ENCODE peak calls at places on chromosomes 12 and 14, in ten cellular contexts. H is NCI-H1092 treated with DMSO at 0.1 percent for 48 hours; V is stimulated activated CD4-positive, alpha-beta T cell treated with anti-CD3 and anti-CD28 coated beads, Interleukin-1b, Interleukin-23, amount 100 ng/mL, for 1 hour; G is neural crest cell; Q is H54; B is KBM-7; R is hypothalamus; F is effector memory CD4-positive, alpha-beta T cell; I is naive thymus-derived CD4-positive, alpha-beta T cell; U is GM19239. Z is an unnamed sample.

GRCh38 chr12:132588821-132589669 is 21.3 kb downstream of the LRCOL1 start:
- DNase-seq in Q (no peak), H (no peak), F (no peak), I (no peak), V (no peak), R (no peak), B (no peak), G (no peak), U (no peak), Z (no peak)

GRCh38 chr14:93892505-93892839 is 34.7 kb upstream of the FAM181A start:
- DNase-seq in F (no peak), V (no peak), U (no peak), H (no peak), I (no peak), B (no peak), G (no peak), Q (no peak), R (no peak), Z (no peak)

GRCh38 chr14:80959448-80960006 is 4.1 kb downstream of the TSHR start:
- DNase-seq in U (peak), R (no peak), V (no peak), G (no peak), Q (no peak), B (no peak), H (peak), F (no peak), I (peak), Z (peak)

GRCh38 chr12:49783917-49784676 is 42.7 kb downstream of the TMBIM6 start:
- DNase-seq in I (no peak), H (no peak), G (no peak), U (no peak), R (no peak), B (peak), F (no peak), V (no peak), Q (no peak), Z (no peak)

GRCh38 chr12:100020370-100020769 is 35.6 kb upstream of the ANKS1B start:
- DNase-seq in U (no peak), G (no peak), R (no peak), B (no peak), I (no peak), V (no peak), Q (no peak), H (no peak), F (no peak), Z (no peak)

GRCh38 chr12:130459916-130460315 is 122.2 kb downstream of the PIWIL1 start:
- DNase-seq in F (no peak), G (no peak), B (no peak), I (no peak), V (no peak), Q (no peak), R (no peak), U (no peak), H (no peak), Z (no peak)

GRCh38 chr14:24398943-24399801 is at the start of gene NYNRIN:
- DNase-seq in G (peak), U (no peak), R (no peak), H (peak), I (peak), Q (no peak), V (no peak), B (no peak), F (no peak), Z (no peak)

GRCh38 chr12:45259732-45260480 is 44.0 kb downstream of the ANO6 start:
- DNase-seq in V (no peak), G (no peak), R (no peak), H (no peak), I (no peak), F (no peak), U (no peak), B (peak), Q (no peak), Z (no peak)

GRCh38 chr14:88384653-88385205 is 728 bp upstream of the SPATA7 start:
- DNase-seq in Q (no peak), R (no peak), B (no peak), V (no peak), F (no peak), I (no peak), H (no peak), U (no peak), G (no peak), Z (no peak)

GRCh38 chr14:42047421-42048045 is 440.9 kb downstream of the LRFN5 start:
- DNase-seq in H (no peak), I (no peak), R (no peak), U (no peak), F (no peak), V (no peak), B (peak), Q (no peak), G (no peak), Z (no peak)

GRCh38 chr12:94873368-94874085 is 130.0 kb downstream of the NDUFA12 start:
- DNase-seq in I (no peak), Q (no peak), V (no peak), R (no peak), B (peak), F (no peak), U (peak), H (peak), G (peak), Z (peak)

GRCh38 chr14:68140111-68140741 is 320.6 kb downstream of the RAD51B start:
- DNase-seq in R (no peak), H (peak), I (no peak), B (no peak), G (no peak), F (no peak), Q (no peak), V (no peak), U (no peak), Z (no peak)

GRCh38 chr12:46101121-46101869 is 110.9 kb upstream of the SCAF11 start:
- DNase-seq in U (no peak), H (no peak), V (no peak), R (no peak), G (no peak), B (no peak), F (no peak), I (no peak), Q (no peak), Z (no peak)

GRCh38 chr12:132117558-132117875 is 26.6 kb downstream of the DDX51 start:
- DNase-seq in F (no peak), I (no peak), Q (no peak), V (no peak), G (no peak), H (no peak), B (no peak), R (no peak), U (no peak), Z (no peak)

GRCh38 chr14:101666264-101666663 is 95.2 kb upstream of the PPP2R5C start:
- DNase-seq in Q (no peak), R (no peak), V (no peak), U (no peak), B (no peak), I (no peak), H (no peak), F (no peak), G (no peak), Z (no peak)

GRCh38 chr12:6341439-6342139 is at the start of gene TNFRSF1A:
- DNase-seq in H (no peak), Q (no peak), F (no peak), U (no peak), G (peak), R (no peak), B (peak), V (no peak), I (peak), Z (peak)

GRCh38 chr12:55074771-55075170 is 51.4 kb upstream of the OR9K2 start:
- DNase-seq in U (no peak), V (no peak), F (no peak), I (no peak), B (no peak), H (peak), Q (no peak), G (no peak), R (no peak), Z (no peak)

GRCh38 chr12:125890983-125891382 is 825.7 kb downstream of the AACS start:
- DNase-seq in R (no peak), G (no peak), U (no peak), F (no peak), Q (no peak), H (no peak), V (no peak), I (no peak), B (no peak), Z (no peak)

GRCh38 chr14:58641509-58641908 is 3.7 kb downstream of the DACT1 start:
- DNase-seq in R (no peak), V (no peak), B (no peak), F (no peak), G (no peak), U (no peak), Q (no peak), H (no peak), I (no peak), Z (no peak)

GRCh38 chr14:24096545-24097181 is 2.6 kb downstream of the PCK2 start:
- DNase-seq in R (no peak), Q (no peak), V (no peak), G (no peak), F (no peak), H (no peak), U (no peak), B (no peak), I (no peak), Z (no peak)

GRCh38 chr12:69468237-69469026 is 1.8 kb upstream of the FRS2 start:
- DNase-seq in F (no peak), I (no peak), Q (no peak), H (no peak), U (no peak), G (no peak), V (no peak), B (no peak), R (no peak), Z (no peak)

GRCh38 chr12:93593833-93594232 is 21.4 kb downstream of the SOCS2 start:
- DNase-seq in H (no peak), V (no peak), Q (no peak), I (no peak), B (peak), U (no peak), G (no peak), F (no peak), R (no peak), Z (no peak)

GRCh38 chr12:118979763-118980406 is 1.5 kb upstream of the SRRM4 start:
- DNase-seq in R (peak), G (peak), F (no peak), H (peak), Q (peak), V (no peak), I (no peak), U (peak), B (peak), Z (peak)

GRCh38 chr12:991350-992278 is 591 bp downstream of the ERC1 start:
- DNase-seq in B (peak), U (no peak), G (no peak), F (peak), I (peak), H (peak), V (no peak), Q (peak), R (no peak), Z (no peak)

GRCh38 chr14:54342806-54343205 is 54.0 kb upstream of the CDKN3 start:
- DNase-seq in I (no peak), B (no peak), V (no peak), H (no peak), U (no peak), Q (no peak), F (no peak), R (no peak), G (no peak), Z (no peak)

GRCh38 chr12:17216156-17216555 is 610.2 kb upstream of the LMO3 start:
- DNase-seq in R (no peak), Q (no peak), U (no peak), G (no peak), H (no peak), V (no peak), F (no peak), B (no peak), I (no peak), Z (no peak)

GRCh38 chr14:83085141-83085540 is 1551.5 kb upstream of the SEL1L start:
- DNase-seq in V (no peak), R (no peak), B (peak), F (no peak), Q (no peak), G (no peak), H (no peak), I (no peak), U (no peak), Z (no peak)

GRCh38 chr12:53791735-53792326 is 40.1 kb upstream of the CISTR start:
- DNase-seq in H (no peak), G (peak), I (peak), V (no peak), U (no peak), B (peak), R (no peak), F (no peak), Q (no peak), Z (peak)

GRCh38 chr14:61434315-61434714 is 112.9 kb downstream of the PRKCH start:
- DNase-seq in I (no peak), V (no peak), R (no peak), B (no peak), Q (no peak), H (no peak), F (no peak), G (no peak), U (no peak), Z (no peak)

GRCh38 chr12:873954-874353 is 75.5 kb downstream of the RAD52 start:
- DNase-seq in I (no peak), R (no peak), Q (no peak), F (no peak), U (no peak), B (no peak), H (no peak), G (no peak), V (no peak), Z (no peak)

GRCh38 chr14:68471964-68472508 is 320.8 kb downstream of the ZFP36L1 start:
- DNase-seq in V (no peak), I (no peak), G (no peak), Q (no peak), F (no peak), R (no peak), H (no peak), B (no peak), U (no peak), Z (no peak)

GRCh38 chr12:69388371-69388770 is 28.8 kb downstream of the YEATS4 start:
- DNase-seq in G (no peak), R (no peak), U (no peak), B (peak), F (no peak), Q (no peak), I (peak), V (no peak), H (no peak), Z (peak)

GRCh38 chr12:26496170-26496569 is 300.8 kb downstream of the SSPN start:
- DNase-seq in U (no peak), G (no peak), I (no peak), V (no peak), R (no peak), B (no peak), Q (no peak), F (no peak), H (no peak), Z (no peak)

GRCh38 chr12:85975716-85976115 is 101.6 kb downstream of the NTS start:
- DNase-seq in F (no peak), V (no peak), G (no peak), U (no peak), B (no peak), I (no peak), R (no peak), Q (no peak), H (no peak), Z (no peak)

GRCh38 chr14:88791629-88792571 is 853 bp downstream of the EML5 start:
- DNase-seq in I (peak), H (peak), V (no peak), B (peak), R (no peak), G (peak), F (no peak), Q (no peak), U (no peak), Z (peak)

GRCh38 chr12:75870878-75871277 is 160.7 kb downstream of the PHLDA1 start:
- DNase-seq in R (no peak), B (no peak), I (no peak), Q (no peak), V (no peak), G (no peak), U (no peak), F (no peak), H (no peak), Z (no peak)